ENCODE peak calls at places on chromosome 13, in five cellular contexts. One of them, this sample, is unnamed.
A peak's percentile ranks its signal among the peaks of the same experiment; 100 is the strongest.

GRCh38 chr13:97853550-97853949 is 99.9 kb upstream of the IPO5 start:
- DNase-seq in SK-N-SH: no peak
- DNase-seq in HCT116: no peak
- DNase-seq in GM12878: no peak
- DNase-seq in H1: no peak
- DNase-seq in this sample: no peak

GRCh38 chr13:98707309-98707999 is 45.0 kb downstream of the SLC15A1 start:
- DNase-seq in SK-N-SH: no peak
- DNase-seq in HCT116: no peak
- DNase-seq in GM12878: peak; percentile 51
- DNase-seq in H1: no peak
- DNase-seq in this sample: no peak

GRCh38 chr13:91596832-91597231 is 198.4 kb downstream of the GPC5 start:
- DNase-seq in SK-N-SH: no peak
- DNase-seq in HCT116: no peak
- DNase-seq in GM12878: no peak
- DNase-seq in H1: no peak
- DNase-seq in this sample: no peak

GRCh38 chr13:44236370-44236769 is 137.3 kb upstream of the SERP2 start:
- DNase-seq in SK-N-SH: no peak
- DNase-seq in HCT116: no peak
- DNase-seq in GM12878: no peak
- DNase-seq in H1: no peak
- DNase-seq in this sample: no peak

GRCh38 chr13:52931913-52932312 is 83.5 kb upstream of the PCDH8 start:
- DNase-seq in SK-N-SH: no peak
- DNase-seq in HCT116: no peak
- DNase-seq in GM12878: no peak
- DNase-seq in H1: no peak
- DNase-seq in this sample: no peak

GRCh38 chr13:90414691-90415596 is 932.5 kb upstream of the MIR17HG start:
- DNase-seq in SK-N-SH: no peak
- DNase-seq in HCT116: peak; percentile 4
- DNase-seq in GM12878: no peak
- DNase-seq in H1: no peak
- DNase-seq in this sample: no peak

GRCh38 chr13:101339202-101339601 is 77.1 kb downstream of the NALCN start:
- DNase-seq in SK-N-SH: no peak
- DNase-seq in HCT116: no peak
- DNase-seq in GM12878: no peak
- DNase-seq in H1: no peak
- DNase-seq in this sample: no peak

GRCh38 chr13:36813226-36813625 is 5.8 kb upstream of the RFXAP start:
- DNase-seq in SK-N-SH: no peak
- DNase-seq in HCT116: no peak
- DNase-seq in GM12878: no peak
- DNase-seq in H1: no peak
- DNase-seq in this sample: no peak

GRCh38 chr13:62482351-62482750 is 1066.7 kb upstream of the PCDH20 start:
- DNase-seq in SK-N-SH: no peak
- DNase-seq in HCT116: no peak
- DNase-seq in GM12878: no peak
- DNase-seq in H1: no peak
- DNase-seq in this sample: peak; percentile 1

GRCh38 chr13:85313761-85314503 is 485.3 kb downstream of the SLITRK6 start:
- DNase-seq in SK-N-SH: peak; percentile 24
- DNase-seq in HCT116: peak; percentile 62
- DNase-seq in GM12878: no peak
- DNase-seq in H1: no peak
- DNase-seq in this sample: peak; percentile 4

GRCh38 chr13:70523622-70524021 is 415.4 kb upstream of the KLHL1 start:
- DNase-seq in SK-N-SH: peak; percentile 49
- DNase-seq in HCT116: no peak
- DNase-seq in GM12878: no peak
- DNase-seq in H1: no peak
- DNase-seq in this sample: no peak

GRCh38 chr13:97648171-97648880 is 214.4 kb downstream of the RAP2A start:
- DNase-seq in SK-N-SH: no peak
- DNase-seq in HCT116: no peak
- DNase-seq in GM12878: no peak
- DNase-seq in H1: no peak
- DNase-seq in this sample: no peak

GRCh38 chr13:114106991-114107685 is 25.3 kb downstream of the RASA3 start:
- DNase-seq in SK-N-SH: no peak
- DNase-seq in HCT116: no peak
- DNase-seq in GM12878: no peak
- DNase-seq in H1: no peak
- DNase-seq in this sample: no peak
- TF ChIP-seq JUND in SK-N-SH: no peak
- TF ChIP-seq JUND in HCT116: no peak
- TF ChIP-seq JUND in GM12878: no peak
- TF ChIP-seq JUND in H1: no peak
- TF ChIP-seq JUND in this sample: no peak

GRCh38 chr13:80012281-80012680 is 328.6 kb downstream of the SPRY2 start:
- DNase-seq in SK-N-SH: no peak
- DNase-seq in HCT116: no peak
- DNase-seq in GM12878: no peak
- DNase-seq in H1: no peak
- DNase-seq in this sample: no peak
- TF ChIP-seq JUND in SK-N-SH: peak; percentile 22
- TF ChIP-seq JUND in HCT116: no peak
- TF ChIP-seq JUND in GM12878: no peak
- TF ChIP-seq JUND in H1: no peak
- TF ChIP-seq JUND in this sample: no peak

DNA sequence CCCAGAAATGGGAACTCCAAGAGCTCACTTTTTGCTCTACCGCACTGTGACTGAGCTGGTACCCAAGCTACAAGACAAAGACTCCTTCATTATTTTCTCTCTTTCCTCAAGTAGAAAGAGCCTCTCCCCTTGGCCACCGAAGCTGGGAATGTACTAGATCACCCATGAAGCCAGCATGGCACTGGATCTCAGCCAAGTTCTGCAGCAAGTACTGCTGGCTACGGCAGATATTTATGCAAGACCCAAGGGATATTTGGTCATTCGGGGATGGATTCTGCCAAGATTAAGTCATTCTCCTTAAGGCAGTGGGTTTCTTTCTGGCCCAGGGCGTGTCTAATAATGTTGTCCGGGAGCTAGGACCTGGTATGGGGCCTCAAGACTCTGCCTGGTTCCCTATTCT is 633.5 kb downstream of the SLITRK1 start:
- DNase-seq in SK-N-SH: no peak
- DNase-seq in HCT116: no peak
- DNase-seq in GM12878: no peak
- DNase-seq in H1: no peak
- DNase-seq in this sample: no peak
- TF ChIP-seq JUND in SK-N-SH: no peak
- TF ChIP-seq JUND in HCT116: no peak
- TF ChIP-seq JUND in GM12878: no peak
- TF ChIP-seq JUND in H1: no peak
- TF ChIP-seq JUND in this sample: no peak

GRCh38 chr13:32417995-32418394 is 9.9 kb downstream of the N4BP2L1 start:
- DNase-seq in SK-N-SH: no peak
- DNase-seq in HCT116: no peak
- DNase-seq in GM12878: no peak
- DNase-seq in H1: no peak
- DNase-seq in this sample: no peak

GRCh38 chr13:32409561-32410440 is 18.1 kb downstream of the N4BP2L1 start:
- DNase-seq in SK-N-SH: no peak
- DNase-seq in HCT116: no peak
- DNase-seq in GM12878: no peak
- DNase-seq in H1: no peak
- DNase-seq in this sample: no peak

GRCh38 chr13:32415019-32415418 is 12.9 kb downstream of the N4BP2L1 start:
- DNase-seq in SK-N-SH: peak; percentile 30
- DNase-seq in HCT116: peak; percentile 18
- DNase-seq in GM12878: no peak
- DNase-seq in H1: no peak
- DNase-seq in this sample: no peak

GRCh38 chr13:32413284-32413683 is 14.6 kb downstream of the N4BP2L1 start:
- DNase-seq in SK-N-SH: no peak
- DNase-seq in HCT116: no peak
- DNase-seq in GM12878: no peak
- DNase-seq in H1: no peak
- DNase-seq in this sample: no peak

DNA sequence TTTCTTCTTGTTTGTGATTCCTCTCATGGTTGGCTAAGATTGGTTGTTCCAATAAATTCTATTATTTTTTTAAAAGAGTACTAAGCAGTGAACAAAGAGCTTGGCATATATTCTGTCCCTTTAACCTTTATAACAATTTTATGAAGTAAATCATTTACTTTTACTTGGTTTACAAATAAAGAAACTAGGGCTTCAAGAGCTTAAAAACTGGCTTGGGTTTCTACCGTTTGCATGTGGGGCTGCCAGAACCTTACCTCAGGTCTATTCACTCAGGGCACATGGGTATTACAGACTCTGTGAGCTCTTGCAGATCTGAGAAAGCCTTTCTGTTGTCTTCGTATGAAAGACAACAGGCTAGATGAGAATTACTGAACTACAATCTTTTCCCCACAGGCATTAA is 13.3 kb downstream of the N4BP2L1 start:
- DNase-seq in SK-N-SH: no peak
- DNase-seq in HCT116: no peak
- DNase-seq in GM12878: no peak
- DNase-seq in H1: no peak
- DNase-seq in this sample: no peak
- TF ChIP-seq JUND in SK-N-SH: no peak
- TF ChIP-seq JUND in HCT116: no peak
- TF ChIP-seq JUND in GM12878: no peak
- TF ChIP-seq JUND in H1: no peak
- TF ChIP-seq JUND in this sample: no peak

GRCh38 chr13:50844181-50844875 is 836 bp upstream of the DLEU7 start:
- DNase-seq in SK-N-SH: no peak
- DNase-seq in HCT116: no peak
- DNase-seq in GM12878: no peak
- DNase-seq in H1: no peak
- DNase-seq in this sample: no peak

GRCh38 chr13:50845211-50845610 is 1.7 kb upstream of the DLEU7 start:
- DNase-seq in SK-N-SH: no peak
- DNase-seq in HCT116: no peak
- DNase-seq in GM12878: no peak
- DNase-seq in H1: no peak
- DNase-seq in this sample: no peak

GRCh38 chr13:50842711-50843255 is 709 bp downstream of the DLEU7 start:
- DNase-seq in SK-N-SH: no peak
- DNase-seq in HCT116: no peak
- DNase-seq in GM12878: no peak
- DNase-seq in H1: no peak
- DNase-seq in this sample: no peak

GRCh38 chr13:50842246-50842645 is 1.2 kb downstream of the DLEU7 start:
- DNase-seq in SK-N-SH: peak; percentile 39
- DNase-seq in HCT116: no peak
- DNase-seq in GM12878: no peak
- DNase-seq in H1: no peak
- DNase-seq in this sample: no peak

DNA sequence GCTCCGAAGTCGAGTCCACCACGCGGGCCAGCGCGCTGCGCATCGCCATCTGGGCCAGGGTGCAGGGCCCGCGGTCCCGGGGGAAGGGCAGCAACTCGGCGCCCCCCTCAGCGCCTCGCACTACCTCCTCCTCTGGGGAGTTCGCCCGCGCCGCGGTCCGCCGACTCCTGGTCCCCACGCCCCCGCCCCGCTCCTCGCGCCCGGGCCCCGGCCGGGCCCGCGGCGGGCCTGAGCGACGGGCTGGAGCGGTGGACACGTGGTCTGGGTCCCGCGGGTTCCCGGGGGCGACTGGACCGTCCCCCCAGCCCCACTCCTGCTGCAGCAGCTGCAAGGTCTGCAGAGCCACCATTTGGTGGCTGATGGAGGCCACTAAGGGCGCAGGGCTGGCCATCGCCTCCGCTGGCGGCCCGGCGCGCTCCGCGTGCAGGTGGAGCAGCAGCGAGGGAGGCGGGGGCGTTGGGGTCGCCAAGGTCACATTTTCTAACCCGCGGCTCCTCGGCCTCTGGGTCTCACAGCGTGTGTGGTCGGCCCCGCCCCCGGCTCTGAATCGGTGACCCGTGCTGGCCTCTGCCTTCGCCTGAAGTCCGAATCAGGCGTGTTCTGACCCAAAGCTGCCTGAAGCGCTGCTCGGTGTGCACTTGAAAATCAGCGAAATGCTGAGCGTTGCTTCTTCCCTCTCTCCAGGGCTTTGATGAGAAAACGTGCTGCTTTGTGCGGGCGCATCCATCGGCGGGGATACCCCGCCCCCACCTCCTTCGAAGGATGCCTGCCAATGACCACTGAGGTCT is at the start of gene DLEU7:
- DNase-seq in SK-N-SH: peak; percentile 16
- DNase-seq in HCT116: no peak
- DNase-seq in GM12878: no peak
- DNase-seq in H1: no peak
- DNase-seq in this sample: no peak
- TF ChIP-seq JUND in SK-N-SH: no peak
- TF ChIP-seq JUND in HCT116: no peak
- TF ChIP-seq JUND in GM12878: no peak
- TF ChIP-seq JUND in H1: no peak
- TF ChIP-seq JUND in this sample: no peak

GRCh38 chr13:106088094-106088493 is 447.4 kb downstream of the EFNB2 start:
- DNase-seq in SK-N-SH: no peak
- DNase-seq in HCT116: no peak
- DNase-seq in GM12878: no peak
- DNase-seq in H1: no peak
- DNase-seq in this sample: no peak

GRCh38 chr13:106089251-106089940 is 446.1 kb downstream of the EFNB2 start:
- DNase-seq in SK-N-SH: no peak
- DNase-seq in HCT116: no peak
- DNase-seq in GM12878: no peak
- DNase-seq in H1: no peak
- DNase-seq in this sample: no peak

GRCh38 chr13:106078191-106078590 is 457.3 kb downstream of the EFNB2 start:
- DNase-seq in SK-N-SH: no peak
- DNase-seq in HCT116: no peak
- DNase-seq in GM12878: no peak
- DNase-seq in H1: no peak
- DNase-seq in this sample: no peak

GRCh38 chr13:106087201-106087600 is 448.3 kb downstream of the EFNB2 start:
- DNase-seq in SK-N-SH: no peak
- DNase-seq in HCT116: no peak
- DNase-seq in GM12878: no peak
- DNase-seq in H1: no peak
- DNase-seq in this sample: no peak

DNA sequence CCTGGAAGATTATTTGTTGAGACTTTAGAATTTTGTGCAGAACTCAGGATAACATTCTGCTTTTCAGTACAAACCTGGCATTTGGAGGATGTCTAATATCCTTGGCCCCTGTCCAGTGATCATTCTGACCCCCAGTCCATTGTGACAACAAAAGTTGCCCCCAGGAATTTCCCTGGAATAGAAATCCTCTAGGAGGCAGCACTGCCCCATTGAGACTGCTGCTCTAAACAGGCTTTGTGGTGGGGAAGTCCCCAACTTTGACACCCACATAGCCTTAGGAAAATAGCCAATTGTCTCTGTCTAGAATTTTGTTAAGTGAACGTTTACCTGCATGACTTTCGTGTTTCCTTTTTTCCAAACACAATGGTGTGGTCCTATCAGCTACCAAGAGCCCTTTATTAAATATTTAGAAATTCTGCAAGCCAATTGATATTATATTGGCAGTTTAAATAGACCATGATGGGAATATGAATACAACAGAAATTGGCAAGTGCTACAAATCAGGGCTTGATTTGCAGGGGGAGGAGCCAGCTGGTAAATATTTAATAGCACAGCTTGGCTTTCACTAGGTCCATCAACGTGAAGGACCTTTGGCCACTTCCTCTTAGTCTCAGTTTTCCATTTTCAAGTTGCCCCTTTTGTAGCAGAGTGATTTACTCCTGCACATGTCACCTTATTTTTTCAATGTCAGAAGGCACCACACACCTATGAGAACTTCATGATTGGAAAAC is 451.7 kb downstream of the EFNB2 start:
- DNase-seq in SK-N-SH: peak; percentile 18
- DNase-seq in HCT116: peak; percentile 46
- DNase-seq in GM12878: no peak
- DNase-seq in H1: no peak
- DNase-seq in this sample: no peak
- TF ChIP-seq JUND in SK-N-SH: no peak
- TF ChIP-seq JUND in HCT116: no peak
- TF ChIP-seq JUND in GM12878: no peak
- TF ChIP-seq JUND in H1: no peak
- TF ChIP-seq JUND in this sample: no peak